ENCODE peak calls at places on chromosome 1, in six cellular contexts. O, Y, V, J, R and D are unnamed samples.

GRCh38 chr1:166947398-166948043 is 27.8 kb downstream of the ILDR2 start:
- DNase-seq in O (no peak), Y (no peak), V (peak; percentile 23), J (no peak), R (peak; percentile 65), D (no peak)

GRCh38 chr1:208497866-208498541 is 253.8 kb upstream of the PLXNA2 start:
- DNase-seq in O (no peak), Y (no peak), V (no peak), J (no peak), R (no peak), D (no peak)

GRCh38 chr1:40224040-40224439 is 23.7 kb upstream of the TMCO2 start:
- DNase-seq in O (no peak), Y (no peak), V (no peak), J (no peak), R (no peak), D (no peak)

GRCh38 chr1:118945460-118945859 is 42.7 kb downstream of the TBX15 start:
- DNase-seq in O (no peak), Y (no peak), V (no peak), J (no peak), R (no peak), D (no peak)

GRCh38 chr1:70299472-70299871 is 55.0 kb downstream of the ANKRD13C start:
- DNase-seq in O (no peak), Y (no peak), V (no peak), J (no peak), R (no peak), D (no peak)

GRCh38 chr1:64811131-64811530 is 66.3 kb downstream of the RAVER2 start:
- DNase-seq in O (no peak), Y (no peak), V (no peak), J (no peak), R (no peak), D (no peak)

GRCh38 chr1:17768651-17769241 is 13.6 kb downstream of the ACTL8 start:
- DNase-seq in O (no peak), Y (no peak), V (no peak), J (no peak), R (no peak), D (no peak)

GRCh38 chr1:52904590-52905375 is 16.8 kb downstream of the ECHDC2 start:
- DNase-seq in O (no peak), Y (no peak), V (no peak), J (peak; percentile 22), R (no peak), D (peak; percentile 34)

GRCh38 chr1:209106237-209106741 is 477.2 kb upstream of the CAMK1G start:
- DNase-seq in O (no peak), Y (peak; percentile 67), V (no peak), J (no peak), R (no peak), D (peak; percentile 15)

GRCh38 chr1:184859381-184860105 is 104.9 kb upstream of the EDEM3 start:
- DNase-seq in O (no peak), Y (no peak), V (peak; percentile 15), J (no peak), R (no peak), D (no peak)